ENCODE peak calls at places on chromosomes 7 and 10, in six cellular contexts. One of them, this sample, is unnamed.

GRCh38 chr7:108581655-108582491 is 12.2 kb downstream of the DNAJB9 start:
- DNase-seq in right atrium auricular region: no peak
- DNase-seq in A549: no peak
- DNase-seq in mammary epithelial cell: peak; percentile 11
- DNase-seq in IMR-90: no peak
- DNase-seq in fibroblast of lung: peak; percentile 15
- DNase-seq in this sample: no peak

GRCh38 chr10:113539789-113540188 is 13.1 kb upstream of the HABP2 start:
- DNase-seq in right atrium auricular region: no peak
- DNase-seq in A549: no peak
- DNase-seq in mammary epithelial cell: peak; percentile 37
- DNase-seq in IMR-90: peak; percentile 36
- DNase-seq in fibroblast of lung: peak; percentile 67
- DNase-seq in this sample: no peak

GRCh38 chr7:92717982-92718716 is 118.2 kb downstream of the CDK6 start:
- DNase-seq in right atrium auricular region: peak; percentile 76
- DNase-seq in A549: peak; percentile 36
- DNase-seq in mammary epithelial cell: peak; percentile 90
- DNase-seq in IMR-90: peak; percentile 57
- DNase-seq in fibroblast of lung: peak; percentile 85
- DNase-seq in this sample: no peak

GRCh38 chr10:53422223-53422888 is 649.8 kb upstream of the MBL2 start:
- DNase-seq in right atrium auricular region: no peak
- DNase-seq in A549: no peak
- DNase-seq in mammary epithelial cell: no peak
- DNase-seq in IMR-90: no peak
- DNase-seq in fibroblast of lung: no peak
- DNase-seq in this sample: no peak

GRCh38 chr7:152137476-152138025 is 112.1 kb downstream of the GALNT11 start:
- DNase-seq in right atrium auricular region: no peak
- DNase-seq in A549: no peak
- DNase-seq in mammary epithelial cell: no peak
- DNase-seq in IMR-90: peak; percentile 10
- DNase-seq in fibroblast of lung: peak; percentile 20
- DNase-seq in this sample: no peak

GRCh38 chr10:92530421-92530820 is 43.5 kb downstream of the IDE start:
- DNase-seq in right atrium auricular region: no peak
- DNase-seq in A549: no peak
- DNase-seq in mammary epithelial cell: no peak
- DNase-seq in IMR-90: peak; percentile 31
- DNase-seq in fibroblast of lung: peak; percentile 45
- DNase-seq in this sample: no peak

GRCh38 chr10:97204826-97205679 is 19.3 kb upstream of the SLIT1 start:
- DNase-seq in right atrium auricular region: no peak
- DNase-seq in A549: no peak
- DNase-seq in mammary epithelial cell: no peak
- DNase-seq in IMR-90: no peak
- DNase-seq in fibroblast of lung: no peak
- DNase-seq in this sample: no peak

GRCh38 chr10:103416436-103417147 is 20.2 kb downstream of the PDCD11 start:
- DNase-seq in right atrium auricular region: peak; percentile 71
- DNase-seq in A549: peak; percentile 70
- DNase-seq in mammary epithelial cell: peak; percentile 19
- DNase-seq in IMR-90: peak; percentile 65
- DNase-seq in fibroblast of lung: peak; percentile 30
- DNase-seq in this sample: no peak

GRCh38 chr10:110010076-110011069 is 2.6 kb downstream of the ADD3 start:
- DNase-seq in right atrium auricular region: no peak
- DNase-seq in A549: no peak
- DNase-seq in mammary epithelial cell: no peak
- DNase-seq in IMR-90: peak; percentile 55
- DNase-seq in fibroblast of lung: peak; percentile 53
- DNase-seq in this sample: no peak

GRCh38 chr7:44695756-44696155 is 52.9 kb upstream of the ZMIZ2 start:
- DNase-seq in right atrium auricular region: no peak
- DNase-seq in A549: no peak
- DNase-seq in mammary epithelial cell: no peak
- DNase-seq in IMR-90: no peak
- DNase-seq in fibroblast of lung: no peak
- DNase-seq in this sample: no peak

DNA sequence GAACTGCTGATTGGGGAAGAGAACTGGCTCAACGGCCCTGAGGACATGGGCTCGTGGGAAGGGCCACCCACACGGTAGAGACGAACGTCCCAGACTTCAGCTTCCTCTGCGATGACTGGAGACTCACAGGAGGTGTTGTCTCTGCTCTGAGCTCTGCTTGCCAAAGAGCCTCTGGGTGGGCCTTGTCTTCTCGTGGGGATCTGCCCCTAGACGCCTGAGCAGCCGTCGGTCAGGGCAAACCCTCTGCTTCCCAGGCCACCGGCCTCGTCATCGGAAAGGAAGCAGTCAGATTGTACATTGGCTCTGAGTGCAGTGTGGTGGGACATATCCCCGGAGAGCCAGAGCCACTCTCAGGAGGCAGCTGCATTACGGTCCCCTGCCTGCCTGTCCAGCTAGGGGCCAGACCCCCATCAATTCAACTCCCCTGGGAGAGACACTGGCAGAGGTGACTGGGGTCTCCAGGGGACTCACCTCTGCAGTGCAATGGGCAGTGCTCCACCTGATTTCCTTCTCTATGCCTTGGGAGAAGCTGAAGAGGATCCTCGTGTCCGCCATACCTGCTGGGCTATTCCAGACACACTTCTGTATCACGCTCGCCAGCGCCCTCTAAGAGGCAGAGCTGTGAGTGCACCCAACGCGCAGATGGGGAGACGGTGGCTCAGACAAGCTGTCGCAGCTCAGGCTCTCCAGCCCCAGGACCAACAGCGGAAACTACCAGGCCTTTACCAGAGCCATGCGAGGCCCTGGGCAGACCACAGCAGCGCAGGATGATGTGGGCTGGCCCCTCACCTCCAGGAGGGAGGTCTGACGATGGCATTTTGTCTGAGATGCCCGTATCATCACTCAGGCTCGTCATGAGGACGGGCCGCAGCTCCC is 227.4 kb downstream of the TCERG1L start:
- DNase-seq in right atrium auricular region: no peak
- DNase-seq in A549: no peak
- DNase-seq in mammary epithelial cell: no peak
- DNase-seq in IMR-90: no peak
- DNase-seq in fibroblast of lung: no peak
- DNase-seq in this sample: no peak
- H3K9me3 ChIP-seq in right atrium auricular region: no peaks in the 10 kb centered on the region
- H3K9me3 ChIP-seq in A549: no peaks in the 10 kb centered on the region
- H3K9me3 ChIP-seq in mammary epithelial cell: peaks cover 62% of the 10 kb centered on the region
- H3K9me3 ChIP-seq in IMR-90: peaks cover 66% of the 10 kb centered on the region
- H3K9me3 ChIP-seq in fibroblast of lung: no peaks in the 10 kb centered on the region
- H3K9me3 ChIP-seq in this sample: peaks cover 41% of the 10 kb centered on the region

GRCh38 chr7:101179780-101180755 is at the start of gene NAT16:
- DNase-seq in right atrium auricular region: no peak
- DNase-seq in A549: no peak
- DNase-seq in mammary epithelial cell: no peak
- DNase-seq in IMR-90: no peak
- DNase-seq in fibroblast of lung: no peak
- DNase-seq in this sample: no peak
- H3K4me3 ChIP-seq in right atrium auricular region: peak within 1 kb of the TSS; percentile 6
- H3K4me3 ChIP-seq in A549: peak within 1 kb of the TSS; percentile 37
- H3K4me3 ChIP-seq in mammary epithelial cell: no peak within 1 kb of the TSS
- H3K4me3 ChIP-seq in IMR-90: no peak within 1 kb of the TSS
- H3K4me3 ChIP-seq in fibroblast of lung: no peak within 1 kb of the TSS
- H3K4me3 ChIP-seq in this sample: peak within 1 kb of the TSS; percentile 62

GRCh38 chr7:138166681-138167080 is 90.4 kb downstream of the AKR1D1 start:
- DNase-seq in right atrium auricular region: no peak
- DNase-seq in A549: no peak
- DNase-seq in mammary epithelial cell: no peak
- DNase-seq in IMR-90: no peak
- DNase-seq in fibroblast of lung: peak; percentile 19
- DNase-seq in this sample: no peak

GRCh38 chr7:138167222-138167621 is 91.0 kb downstream of the AKR1D1 start:
- DNase-seq in right atrium auricular region: no peak
- DNase-seq in A549: no peak
- DNase-seq in mammary epithelial cell: no peak
- DNase-seq in IMR-90: no peak
- DNase-seq in fibroblast of lung: peak; percentile 10
- DNase-seq in this sample: no peak

GRCh38 chr7:138169441-138169851 is 93.2 kb downstream of the AKR1D1 start:
- DNase-seq in right atrium auricular region: no peak
- DNase-seq in A549: no peak
- DNase-seq in mammary epithelial cell: no peak
- DNase-seq in IMR-90: no peak
- DNase-seq in fibroblast of lung: peak; percentile 32
- DNase-seq in this sample: peak; percentile 55

GRCh38 chr7:138170298-138170697 is 94.0 kb downstream of the AKR1D1 start:
- DNase-seq in right atrium auricular region: no peak
- DNase-seq in A549: no peak
- DNase-seq in mammary epithelial cell: no peak
- DNase-seq in IMR-90: no peak
- DNase-seq in fibroblast of lung: no peak
- DNase-seq in this sample: no peak

GRCh38 chr7:138167869-138168296 is 91.6 kb downstream of the AKR1D1 start:
- DNase-seq in right atrium auricular region: no peak
- DNase-seq in A549: no peak
- DNase-seq in mammary epithelial cell: no peak
- DNase-seq in IMR-90: no peak
- DNase-seq in fibroblast of lung: no peak
- DNase-seq in this sample: no peak
- H3K27ac ChIP-seq in right atrium auricular region: no peak overlapping the region
- H3K27ac ChIP-seq in A549: no peak overlapping the region
- H3K27ac ChIP-seq in mammary epithelial cell: no peak overlapping the region
- H3K27ac ChIP-seq in IMR-90: no peak overlapping the region
- H3K27ac ChIP-seq in fibroblast of lung: no peak overlapping the region
- H3K27ac ChIP-seq in this sample: peak overlapping the region; percentile 0

DNA sequence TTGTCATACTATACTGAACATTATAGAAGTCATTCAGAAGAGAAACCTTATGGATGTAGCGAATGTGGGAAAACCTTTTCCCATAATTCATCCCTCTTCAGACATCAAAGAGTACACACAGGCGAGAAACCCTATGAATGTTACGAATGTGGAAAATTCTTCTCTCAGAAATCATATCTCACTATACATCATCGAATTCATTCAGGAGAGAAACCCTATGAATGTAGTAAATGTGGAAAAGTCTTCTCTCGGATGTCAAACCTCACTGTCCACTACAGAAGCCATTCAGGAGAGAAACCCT is 19.4 kb downstream of the RBAK start:
- DNase-seq in right atrium auricular region: no peak
- DNase-seq in A549: no peak
- DNase-seq in mammary epithelial cell: no peak
- DNase-seq in IMR-90: no peak
- DNase-seq in fibroblast of lung: no peak
- DNase-seq in this sample: no peak
- H3K9me3 ChIP-seq in right atrium auricular region: peaks cover 99% of the 10 kb centered on the region
- H3K9me3 ChIP-seq in A549: peaks cover 98% of the 10 kb centered on the region
- H3K9me3 ChIP-seq in mammary epithelial cell: peaks cover 82% of the 10 kb centered on the region
- H3K9me3 ChIP-seq in IMR-90: peaks cover 74% of the 10 kb centered on the region
- H3K9me3 ChIP-seq in fibroblast of lung: peaks cover 15% of the 10 kb centered on the region
- H3K9me3 ChIP-seq in this sample: peaks cover 13% of the 10 kb centered on the region

GRCh38 chr7:132575336-132575986 is 809 bp downstream of the PLXNA4 start:
- DNase-seq in right atrium auricular region: peak; percentile 79
- DNase-seq in A549: peak; percentile 42
- DNase-seq in mammary epithelial cell: no peak
- DNase-seq in IMR-90: peak; percentile 18
- DNase-seq in fibroblast of lung: peak; percentile 76
- DNase-seq in this sample: no peak

GRCh38 chr7:132575987-132576722 is at the start of gene PLXNA4:
- DNase-seq in right atrium auricular region: no peak
- DNase-seq in A549: no peak
- DNase-seq in mammary epithelial cell: no peak
- DNase-seq in IMR-90: no peak
- DNase-seq in fibroblast of lung: peak; percentile 26
- DNase-seq in this sample: no peak

GRCh38 chr7:132571970-132572369 is 4.3 kb downstream of the PLXNA4 start:
- DNase-seq in right atrium auricular region: no peak
- DNase-seq in A549: no peak
- DNase-seq in mammary epithelial cell: no peak
- DNase-seq in IMR-90: no peak
- DNase-seq in fibroblast of lung: no peak
- DNase-seq in this sample: no peak

GRCh38 chr7:132573237-132573636 is 3.0 kb downstream of the PLXNA4 start:
- DNase-seq in right atrium auricular region: no peak
- DNase-seq in A549: no peak
- DNase-seq in mammary epithelial cell: no peak
- DNase-seq in IMR-90: no peak
- DNase-seq in fibroblast of lung: no peak
- DNase-seq in this sample: no peak

DNA sequence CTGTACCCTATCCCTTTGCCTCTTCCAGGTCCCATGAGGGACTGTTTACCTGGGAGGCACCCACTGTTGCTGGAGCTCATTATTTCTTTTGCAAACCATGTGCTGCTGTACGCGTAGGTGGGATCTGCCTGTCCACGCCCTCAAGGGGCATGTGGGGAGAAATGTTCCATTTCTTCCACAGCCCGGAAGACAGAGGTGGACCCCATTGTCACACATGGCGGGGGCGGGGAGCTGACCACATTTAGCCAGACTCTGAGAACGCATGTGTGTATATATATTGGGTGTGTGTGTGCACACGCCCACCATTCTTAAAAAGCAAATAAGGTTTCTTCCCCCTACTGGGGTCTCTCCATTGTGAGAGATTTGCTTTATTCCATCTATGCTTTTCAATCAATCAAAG is 2.0 kb downstream of the PLXNA4 start:
- DNase-seq in right atrium auricular region: no peak
- DNase-seq in A549: no peak
- DNase-seq in mammary epithelial cell: no peak
- DNase-seq in IMR-90: no peak
- DNase-seq in fibroblast of lung: no peak
- DNase-seq in this sample: no peak
- H3K4me3 ChIP-seq in right atrium auricular region: no peak overlapping the region
- H3K4me3 ChIP-seq in A549: no peak overlapping the region
- H3K4me3 ChIP-seq in mammary epithelial cell: no peak overlapping the region
- H3K4me3 ChIP-seq in IMR-90: no peak overlapping the region
- H3K4me3 ChIP-seq in fibroblast of lung: no peak overlapping the region
- H3K4me3 ChIP-seq in this sample: no peak overlapping the region

DNA sequence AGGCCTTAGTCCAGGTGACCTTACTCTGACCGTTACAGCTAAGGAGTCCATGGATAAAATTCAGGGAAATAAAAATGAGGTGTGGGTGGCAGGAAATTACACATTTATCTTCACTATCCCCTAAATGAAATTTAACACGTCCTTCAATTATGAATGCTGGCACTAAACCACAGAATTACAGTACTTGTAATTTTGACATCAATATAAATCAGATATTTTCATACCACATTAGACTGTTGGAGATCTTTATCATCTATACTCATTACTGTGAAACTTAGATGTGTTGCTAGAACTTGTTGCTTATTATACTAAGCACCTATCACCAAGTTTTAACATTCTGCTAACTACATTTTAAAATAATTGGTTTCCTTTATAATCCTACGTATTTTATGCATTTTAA is 51.1 kb downstream of the IGF2BP3 start:
- DNase-seq in right atrium auricular region: no peak
- DNase-seq in A549: no peak
- DNase-seq in mammary epithelial cell: no peak
- DNase-seq in IMR-90: no peak
- DNase-seq in fibroblast of lung: peak; percentile 19
- DNase-seq in this sample: no peak
- H3K27ac ChIP-seq in right atrium auricular region: no peak overlapping the region
- H3K27ac ChIP-seq in A549: no peak overlapping the region
- H3K27ac ChIP-seq in mammary epithelial cell: no peak overlapping the region
- H3K27ac ChIP-seq in IMR-90: no peak overlapping the region
- H3K27ac ChIP-seq in fibroblast of lung: no peak overlapping the region
- H3K27ac ChIP-seq in this sample: no peak overlapping the region

This sample was measured in iPS DF 6.9.